ENCODE peak calls at places on chromosomes 13 and 19, in five cellular contexts. P is A549, S is sigmoid colon, H is dorsolateral prefrontal cortex, N is spleen. R is an unnamed sample.

GRCh38 chr13:97101912-97102311 is 107.6 kb upstream of the OXGR1 start:
- DNase-seq in H (no peak), S (no peak), N (no peak), P (no peak), R (no peak)

GRCh38 chr13:46951516-46951915 is 54.7 kb upstream of the HTR2A start:
- DNase-seq in N (no peak), S (no peak), H (no peak), P (no peak), R (no peak)

GRCh38 chr13:76709851-76710250 is 176.4 kb downstream of the KCTD12 start:
- DNase-seq in S (no peak), P (no peak), N (no peak), H (no peak), R (no peak)

GRCh38 chr19:46976845-46977320 is 42.8 kb upstream of the NPAS1 start:
- DNase-seq in H (no peak), N (peak), S (peak), P (no peak), R (no peak)

GRCh38 chr13:75196112-75196855 is 285.7 kb downstream of the TBC1D4 start:
- DNase-seq in S (no peak), N (no peak), H (no peak), P (no peak), R (no peak)

GRCh38 chr19:55600336-55601028 is 394 bp downstream of the ZNF524 start:
- DNase-seq in S (peak), N (peak), P (no peak), H (peak), R (peak)

GRCh38 chr13:28423010-28423409 is 71.9 kb downstream of the FLT1 start:
- DNase-seq in H (no peak), N (peak), P (no peak), S (peak), R (no peak)

GRCh38 chr19:40907968-40908735 is 26.1 kb upstream of the CYP2A7 start:
- DNase-seq in S (no peak), H (no peak), P (no peak), N (peak), R (no peak)

GRCh38 chr19:51091895-51092873 is 9.5 kb upstream of the KLK14 start:
- DNase-seq in P (no peak), S (no peak), H (no peak), N (peak), R (no peak)

GRCh38 chr19:48090281-48090802 is 20.3 kb downstream of the PLA2G4C start:
- DNase-seq in H (no peak), P (no peak), S (no peak), N (no peak), R (no peak)

GRCh38 chr13:50535050-50535449 is 308.4 kb downstream of the DLEU7 start:
- DNase-seq in H (no peak), N (no peak), P (no peak), S (no peak), R (no peak)

GRCh38 chr13:72246396-72246795 is 379.4 kb upstream of the DACH1 start:
- DNase-seq in P (no peak), N (no peak), H (no peak), S (no peak), R (no peak)

GRCh38 chr19:11265785-11266236 is 3.5 kb upstream of the DOCK6 start:
- DNase-seq in N (no peak), H (no peak), S (no peak), P (peak), R (no peak)

GRCh38 chr19:15155296-15155695 is 45.5 kb downstream of the NOTCH3 start:
- DNase-seq in H (no peak), N (no peak), P (no peak), S (peak), R (no peak)

GRCh38 chr19:17538684-17539287 is 16.7 kb upstream of the COLGALT1 start:
- DNase-seq in H (no peak), P (peak), N (no peak), S (no peak), R (peak)

GRCh38 chr13:36841411-36841810 is 22.4 kb downstream of the RFXAP start:
- DNase-seq in N (no peak), S (no peak), P (no peak), H (no peak), R (no peak)

GRCh38 chr19:45515807-45516401 is 8.6 kb downstream of the VASP start:
- DNase-seq in N (no peak), P (peak), S (no peak), H (no peak), R (no peak)

GRCh38 chr19:43300876-43301765 is 31.8 kb upstream of the PSG9 start:
- DNase-seq in P (no peak), S (no peak), N (no peak), H (no peak), R (no peak)

GRCh38 chr13:24630851-24631341 is 49.3 kb upstream of the ATP12A start:
- DNase-seq in S (no peak), N (no peak), P (no peak), H (no peak), R (no peak)

GRCh38 chr19:47696635-47697034 is 16.6 kb upstream of the EHD2 start:
- DNase-seq in N (no peak), H (no peak), S (no peak), P (no peak), R (no peak)

GRCh38 chr13:36536546-36536945 is 104.3 kb downstream of the CCNA1 start:
- DNase-seq in S (no peak), P (no peak), H (no peak), N (no peak), R (no peak)

GRCh38 chr19:40465025-40465780 is at the start of gene BLVRB:
- DNase-seq in H (no peak), N (no peak), P (peak), S (no peak), R (no peak)

GRCh38 chr13:73945871-73946270 is 188.3 kb downstream of the KLF12 start:
- DNase-seq in H (peak), P (no peak), S (peak), N (no peak), R (no peak)

GRCh38 chr19:887072-887471 is 5.9 kb downstream of the MED16 start:
- DNase-seq in H (peak), S (no peak), P (no peak), N (no peak), R (no peak)

GRCh38 chr19:7596191-7596937 is 701 bp downstream of the CAMSAP3 start:
- DNase-seq in S (no peak), P (no peak), N (no peak), H (no peak), R (no peak)

GRCh38 chr13:27792393-27793218 is at the start of gene GSX1:
- DNase-seq in P (peak), N (peak), S (no peak), H (peak), R (no peak)

GRCh38 chr19:58511353-58512208 is at the start of gene SLC27A5:
- DNase-seq in P (no peak), S (no peak), H (no peak), N (no peak), R (no peak)

GRCh38 chr13:39159393-39159792 is 121.1 kb downstream of the NHLRC3 start:
- DNase-seq in S (no peak), H (no peak), P (no peak), N (no peak), R (no peak)

GRCh38 chr19:16627194-16627927 is 643 bp downstream of the MED26 start:
- DNase-seq in S (peak), H (no peak), P (no peak), N (no peak), R (no peak)

GRCh38 chr19:52170304-52170703 is 1.1 kb downstream of the ZNF836 start:
- DNase-seq in P (no peak), N (no peak), S (no peak), H (no peak), R (no peak)

GRCh38 chr13:42040730-42041016 is 7.8 kb upstream of the DGKH start:
- DNase-seq in H (no peak), N (no peak), P (no peak), S (no peak), R (no peak)

GRCh38 chr13:42039946-42040729 is 8.3 kb upstream of the DGKH start:
- DNase-seq in H (peak), N (peak), S (peak), P (peak), R (peak)

GRCh38 chr13:42036711-42037110 is 11.7 kb upstream of the DGKH start:
- DNase-seq in S (no peak), N (no peak), P (no peak), H (no peak), R (no peak)

GRCh38 chr13:42039457-42039945 is 8.9 kb upstream of the DGKH start:
- DNase-seq in S (no peak), P (peak), N (no peak), H (no peak), R (no peak)

DNA sequence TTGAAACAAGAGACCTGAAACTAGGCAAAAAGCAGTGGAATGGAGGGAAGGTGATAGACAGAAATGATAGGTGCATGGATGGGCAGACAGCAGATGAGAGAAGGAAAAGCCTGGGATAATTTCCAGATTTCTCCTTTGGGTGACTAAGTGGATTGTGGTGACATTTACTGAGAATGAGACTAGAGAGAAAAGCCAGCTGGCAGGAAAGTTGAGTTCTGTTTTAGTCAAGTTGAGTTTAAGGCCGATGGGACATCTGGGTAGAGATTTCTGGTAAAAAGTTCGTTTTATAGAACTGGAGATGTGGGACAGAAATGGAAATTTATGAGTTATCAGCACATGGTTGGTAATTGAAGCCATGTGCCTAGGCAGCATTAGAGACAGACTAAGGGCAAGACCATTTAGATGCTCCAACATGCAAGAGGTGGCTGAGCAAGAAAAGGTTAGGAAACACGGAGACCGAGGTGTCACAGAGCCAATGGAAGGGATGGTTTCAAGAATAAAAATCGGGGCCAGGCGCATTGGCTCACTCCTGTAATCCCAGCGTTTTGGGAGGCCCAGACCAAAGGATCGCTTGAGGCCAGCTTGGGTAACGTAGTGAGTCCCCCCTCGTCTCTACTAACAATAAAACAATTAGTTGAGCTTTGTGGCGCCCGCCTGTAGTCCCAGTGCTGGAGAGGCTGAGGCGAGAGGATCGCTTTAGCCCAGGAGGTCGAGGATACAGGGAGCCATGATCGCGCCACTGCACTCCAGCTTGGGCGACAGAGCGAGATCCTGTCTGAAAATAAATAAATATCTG is 9.6 kb upstream of the DGKH start:
- DNase-seq in P (no peak), S (no peak), H (no peak), N (no peak), R (no peak)
- H3K4me3 ChIP-seq in P (no peak), S (peak), H (peak), N (no peak), R (no peak)

GRCh38 chr13:40961826-40962225 is 57.3 kb downstream of the ELF1 start:
- DNase-seq in N (no peak), P (no peak), H (no peak), S (no peak), R (no peak)
- H3K27ac ChIP-seq in N (peak), P (no peak), H (no peak), S (no peak), R (no peak)

GRCh38 chr19:23909222-23909621 is 5.5 kb upstream of the ZNF726 start:
- DNase-seq in H (no peak), P (no peak), S (no peak), N (no peak), R (no peak)

GRCh38 chr19:23914402-23915286 is at the start of gene ZNF726:
- DNase-seq in S (peak), N (peak), P (peak), H (peak), R (peak)

GRCh38 chr19:23917856-23918255 is 3.2 kb downstream of the ZNF726 start:
- DNase-seq in N (no peak), H (no peak), S (no peak), P (no peak), R (no peak)

GRCh38 chr19:23916991-23917390 is 2.3 kb downstream of the ZNF726 start:
- DNase-seq in S (no peak), N (no peak), P (no peak), H (no peak), R (no peak)

DNA sequence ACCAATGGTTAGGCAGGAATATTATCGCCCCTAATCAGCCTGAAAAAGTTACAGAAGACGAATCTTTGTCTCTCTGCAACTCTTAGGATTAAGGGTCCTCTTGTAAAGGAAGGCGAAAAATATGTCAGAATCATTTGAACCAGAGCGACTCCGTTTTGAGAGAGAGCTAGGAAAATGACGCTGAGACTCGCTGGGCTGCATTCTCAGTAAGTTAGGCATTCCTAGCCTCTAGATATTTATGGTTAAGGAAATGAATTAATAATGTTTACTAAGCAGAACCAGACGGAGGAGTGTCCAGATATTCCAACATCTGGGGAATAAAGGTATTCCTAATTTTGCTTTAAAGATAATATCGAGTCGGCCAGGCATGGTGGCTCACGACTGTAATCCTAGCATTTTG is 755 bp upstream of the ZNF726 start:
- DNase-seq in H (no peak), P (no peak), S (no peak), N (no peak), R (no peak)
- H3K4me3 ChIP-seq in H (peak), P (no peak), S (no peak), N (peak), R (no peak)

DNA sequence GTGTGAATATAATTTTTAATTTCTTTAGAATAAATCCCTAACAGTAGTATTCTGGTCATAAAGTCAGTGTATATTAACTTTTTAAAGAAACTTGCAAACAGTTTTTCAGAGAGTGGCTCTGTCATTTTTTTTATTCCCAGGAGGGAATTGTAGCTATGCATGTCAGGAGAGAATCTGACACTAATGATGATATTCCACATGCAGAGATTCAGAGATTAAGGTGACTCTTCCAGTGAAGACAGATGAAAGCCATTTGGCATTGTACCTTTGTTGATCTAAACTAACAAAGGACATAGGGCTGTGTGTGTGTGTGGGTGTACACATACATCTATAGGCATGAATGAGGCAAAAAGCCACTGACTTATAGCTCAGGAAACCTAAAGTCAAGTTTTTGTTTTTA is 99.9 kb downstream of the TNFSF13B start:
- DNase-seq in N (no peak), H (no peak), S (no peak), P (no peak), R (no peak)
- H3K27ac ChIP-seq in N (no peak), H (no peak), S (no peak), P (no peak), R (no peak)

DNA sequence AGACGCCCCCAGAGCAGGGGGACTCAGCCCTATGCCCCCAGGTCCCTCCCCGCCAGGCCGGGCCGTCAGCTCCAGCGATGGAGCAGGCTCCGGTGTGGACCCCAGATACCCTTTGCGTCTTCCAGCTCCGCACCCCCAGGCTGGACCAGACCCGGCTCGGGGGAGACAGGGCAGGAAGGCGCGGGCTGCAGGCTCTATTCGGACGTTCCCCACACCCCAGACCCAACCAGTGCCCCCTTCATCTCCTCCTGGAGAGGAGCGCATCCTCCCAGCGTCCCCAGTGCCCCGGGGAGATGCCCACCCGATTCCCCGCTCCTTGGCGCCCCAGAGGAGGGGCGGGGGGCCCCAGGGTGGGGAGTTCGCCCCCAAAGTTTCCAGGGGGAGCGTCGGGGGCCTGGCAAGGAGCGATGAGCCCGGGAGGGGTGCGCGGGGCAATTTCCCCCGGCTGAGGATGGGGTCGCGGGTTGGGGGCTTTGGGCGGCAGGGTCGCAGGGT is 389 bp downstream of the LINGO3 start:
- DNase-seq in P (no peak), S (no peak), N (no peak), H (no peak), R (no peak)
- H3K4me3 ChIP-seq in P (peak), S (no peak), N (no peak), H (peak), R (no peak)

R was measured in WERI-Rb-1.